ENCODE peak calls at places on chromosomes 2 and 18, in six cellular contexts. One of them, this sample, is unnamed.

GRCh38 chr2:85750509-85751299 is 3.1 kb upstream of the ATOH8 start:
- DNase-seq in mesothelial cell of epicardium: peak
- DNase-seq in ACHN: peak
- DNase-seq in HT-29: peak
- DNase-seq in NCI-H1092: no peak
- DNase-seq in activated naive CD4-positive, alpha-beta T cell treated with anti-CD3 and anti-CD28 coated beads, Interleukin-2, amount 50 U/mL, for 72 hours: peak
- DNase-seq in this sample: peak

GRCh38 chr18:2146092-2146491 is 425.2 kb downstream of the METTL4 start:
- DNase-seq in mesothelial cell of epicardium: no peak
- DNase-seq in ACHN: no peak
- DNase-seq in HT-29: no peak
- DNase-seq in NCI-H1092: no peak
- DNase-seq in activated naive CD4-positive, alpha-beta T cell treated with anti-CD3 and anti-CD28 coated beads, Interleukin-2, amount 50 U/mL, for 72 hours: no peak
- DNase-seq in this sample: no peak

GRCh38 chr2:118169359-118170005 is 81.2 kb downstream of the INSIG2 start:
- DNase-seq in mesothelial cell of epicardium: no peak
- DNase-seq in ACHN: no peak
- DNase-seq in HT-29: peak
- DNase-seq in NCI-H1092: no peak
- DNase-seq in activated naive CD4-positive, alpha-beta T cell treated with anti-CD3 and anti-CD28 coated beads, Interleukin-2, amount 50 U/mL, for 72 hours: no peak
- DNase-seq in this sample: peak

GRCh38 chr2:941811-942360 is 8.8 kb upstream of the SNTG2 start:
- DNase-seq in mesothelial cell of epicardium: no peak
- DNase-seq in ACHN: no peak
- DNase-seq in HT-29: no peak
- DNase-seq in NCI-H1092: no peak
- DNase-seq in activated naive CD4-positive, alpha-beta T cell treated with anti-CD3 and anti-CD28 coated beads, Interleukin-2, amount 50 U/mL, for 72 hours: no peak
- DNase-seq in this sample: no peak

GRCh38 chr2:219118504-219118903 is 42.1 kb downstream of the NHEJ1 start:
- DNase-seq in mesothelial cell of epicardium: no peak
- DNase-seq in ACHN: no peak
- DNase-seq in HT-29: no peak
- DNase-seq in NCI-H1092: no peak
- DNase-seq in activated naive CD4-positive, alpha-beta T cell treated with anti-CD3 and anti-CD28 coated beads, Interleukin-2, amount 50 U/mL, for 72 hours: no peak
- DNase-seq in this sample: no peak

GRCh38 chr2:26534098-26534864 is 56.4 kb upstream of the OTOF start:
- DNase-seq in mesothelial cell of epicardium: no peak
- DNase-seq in ACHN: no peak
- DNase-seq in HT-29: no peak
- DNase-seq in NCI-H1092: no peak
- DNase-seq in activated naive CD4-positive, alpha-beta T cell treated with anti-CD3 and anti-CD28 coated beads, Interleukin-2, amount 50 U/mL, for 72 hours: no peak
- DNase-seq in this sample: no peak

GRCh38 chr2:21728133-21728532 is 604.4 kb downstream of the TDRD15 start:
- DNase-seq in mesothelial cell of epicardium: no peak
- DNase-seq in ACHN: no peak
- DNase-seq in HT-29: no peak
- DNase-seq in NCI-H1092: no peak
- DNase-seq in activated naive CD4-positive, alpha-beta T cell treated with anti-CD3 and anti-CD28 coated beads, Interleukin-2, amount 50 U/mL, for 72 hours: no peak
- DNase-seq in this sample: no peak

GRCh38 chr2:218260742-218261423 is at the start of gene GPBAR1:
- DNase-seq in mesothelial cell of epicardium: no peak
- DNase-seq in ACHN: peak
- DNase-seq in HT-29: peak
- DNase-seq in NCI-H1092: no peak
- DNase-seq in activated naive CD4-positive, alpha-beta T cell treated with anti-CD3 and anti-CD28 coated beads, Interleukin-2, amount 50 U/mL, for 72 hours: no peak
- DNase-seq in this sample: no peak

GRCh38 chr2:75288760-75289159 is 89.4 kb upstream of the TACR1 start:
- DNase-seq in mesothelial cell of epicardium: no peak
- DNase-seq in ACHN: no peak
- DNase-seq in HT-29: no peak
- DNase-seq in NCI-H1092: no peak
- DNase-seq in activated naive CD4-positive, alpha-beta T cell treated with anti-CD3 and anti-CD28 coated beads, Interleukin-2, amount 50 U/mL, for 72 hours: no peak
- DNase-seq in this sample: no peak

GRCh38 chr2:217402622-217403383 is 542.9 kb upstream of the TNP1 start:
- DNase-seq in mesothelial cell of epicardium: peak
- DNase-seq in ACHN: no peak
- DNase-seq in HT-29: peak
- DNase-seq in NCI-H1092: no peak
- DNase-seq in activated naive CD4-positive, alpha-beta T cell treated with anti-CD3 and anti-CD28 coated beads, Interleukin-2, amount 50 U/mL, for 72 hours: no peak
- DNase-seq in this sample: no peak

GRCh38 chr18:55489742-55490055 is 98.3 kb downstream of the TCF4 start:
- DNase-seq in mesothelial cell of epicardium: no peak
- DNase-seq in ACHN: no peak
- DNase-seq in HT-29: no peak
- DNase-seq in NCI-H1092: peak
- DNase-seq in activated naive CD4-positive, alpha-beta T cell treated with anti-CD3 and anti-CD28 coated beads, Interleukin-2, amount 50 U/mL, for 72 hours: peak
- DNase-seq in this sample: no peak

GRCh38 chr2:99488999-99489757 is 639 bp downstream of the REV1 start:
- DNase-seq in mesothelial cell of epicardium: peak
- DNase-seq in ACHN: peak
- DNase-seq in HT-29: peak
- DNase-seq in NCI-H1092: no peak
- DNase-seq in activated naive CD4-positive, alpha-beta T cell treated with anti-CD3 and anti-CD28 coated beads, Interleukin-2, amount 50 U/mL, for 72 hours: peak
- DNase-seq in this sample: peak

GRCh38 chr2:99537910-99538485 is 48.2 kb upstream of the REV1 start:
- DNase-seq in mesothelial cell of epicardium: no peak
- DNase-seq in ACHN: no peak
- DNase-seq in HT-29: no peak
- DNase-seq in NCI-H1092: no peak
- DNase-seq in activated naive CD4-positive, alpha-beta T cell treated with anti-CD3 and anti-CD28 coated beads, Interleukin-2, amount 50 U/mL, for 72 hours: no peak
- DNase-seq in this sample: no peak

GRCh38 chr2:8629402-8629801 is 52.5 kb upstream of the ID2 start:
- DNase-seq in mesothelial cell of epicardium: no peak
- DNase-seq in ACHN: no peak
- DNase-seq in HT-29: no peak
- DNase-seq in NCI-H1092: no peak
- DNase-seq in activated naive CD4-positive, alpha-beta T cell treated with anti-CD3 and anti-CD28 coated beads, Interleukin-2, amount 50 U/mL, for 72 hours: no peak
- DNase-seq in this sample: no peak

GRCh38 chr2:169693344-169693743 is 861 bp downstream of the CFAP210 start:
- DNase-seq in mesothelial cell of epicardium: no peak
- DNase-seq in ACHN: peak
- DNase-seq in HT-29: peak
- DNase-seq in NCI-H1092: no peak
- DNase-seq in activated naive CD4-positive, alpha-beta T cell treated with anti-CD3 and anti-CD28 coated beads, Interleukin-2, amount 50 U/mL, for 72 hours: no peak
- DNase-seq in this sample: no peak

GRCh38 chr18:8982416-8983183 is 119.9 kb upstream of the NDUFV2 start:
- DNase-seq in mesothelial cell of epicardium: no peak
- DNase-seq in ACHN: peak
- DNase-seq in HT-29: peak
- DNase-seq in NCI-H1092: no peak
- DNase-seq in activated naive CD4-positive, alpha-beta T cell treated with anti-CD3 and anti-CD28 coated beads, Interleukin-2, amount 50 U/mL, for 72 hours: no peak
- DNase-seq in this sample: no peak

GRCh38 chr2:169637620-169638019 is 53.5 kb downstream of the PPIG start:
- DNase-seq in mesothelial cell of epicardium: no peak
- DNase-seq in ACHN: no peak
- DNase-seq in HT-29: no peak
- DNase-seq in NCI-H1092: no peak
- DNase-seq in activated naive CD4-positive, alpha-beta T cell treated with anti-CD3 and anti-CD28 coated beads, Interleukin-2, amount 50 U/mL, for 72 hours: no peak
- DNase-seq in this sample: no peak

GRCh38 chr18:76968073-76968472 is 145.7 kb downstream of the ZNF236 start:
- DNase-seq in mesothelial cell of epicardium: no peak
- DNase-seq in ACHN: no peak
- DNase-seq in HT-29: no peak
- DNase-seq in NCI-H1092: no peak
- DNase-seq in activated naive CD4-positive, alpha-beta T cell treated with anti-CD3 and anti-CD28 coated beads, Interleukin-2, amount 50 U/mL, for 72 hours: no peak
- DNase-seq in this sample: no peak

GRCh38 chr18:31954349-31954748 is 11.4 kb upstream of the TRAPPC8 start:
- DNase-seq in mesothelial cell of epicardium: no peak
- DNase-seq in ACHN: no peak
- DNase-seq in HT-29: peak
- DNase-seq in NCI-H1092: no peak
- DNase-seq in activated naive CD4-positive, alpha-beta T cell treated with anti-CD3 and anti-CD28 coated beads, Interleukin-2, amount 50 U/mL, for 72 hours: no peak
- DNase-seq in this sample: no peak

GRCh38 chr2:234632527-234633391 is 135.9 kb upstream of the ARL4C start:
- DNase-seq in mesothelial cell of epicardium: no peak
- DNase-seq in ACHN: no peak
- DNase-seq in HT-29: no peak
- DNase-seq in NCI-H1092: no peak
- DNase-seq in activated naive CD4-positive, alpha-beta T cell treated with anti-CD3 and anti-CD28 coated beads, Interleukin-2, amount 50 U/mL, for 72 hours: no peak
- DNase-seq in this sample: no peak

GRCh38 chr2:69911985-69912563 is 2.8 kb upstream of the MXD1 start:
- DNase-seq in mesothelial cell of epicardium: no peak
- DNase-seq in ACHN: peak
- DNase-seq in HT-29: peak
- DNase-seq in NCI-H1092: peak
- DNase-seq in activated naive CD4-positive, alpha-beta T cell treated with anti-CD3 and anti-CD28 coated beads, Interleukin-2, amount 50 U/mL, for 72 hours: no peak
- DNase-seq in this sample: no peak

GRCh38 chr2:33765122-33765521 is 166.0 kb upstream of the FAM98A start:
- DNase-seq in mesothelial cell of epicardium: no peak
- DNase-seq in ACHN: no peak
- DNase-seq in HT-29: no peak
- DNase-seq in NCI-H1092: no peak
- DNase-seq in activated naive CD4-positive, alpha-beta T cell treated with anti-CD3 and anti-CD28 coated beads, Interleukin-2, amount 50 U/mL, for 72 hours: no peak
- DNase-seq in this sample: no peak

GRCh38 chr18:13578400-13578799 is 148.0 kb downstream of the FAM210A start:
- DNase-seq in mesothelial cell of epicardium: no peak
- DNase-seq in ACHN: no peak
- DNase-seq in HT-29: no peak
- DNase-seq in NCI-H1092: no peak
- DNase-seq in activated naive CD4-positive, alpha-beta T cell treated with anti-CD3 and anti-CD28 coated beads, Interleukin-2, amount 50 U/mL, for 72 hours: no peak
- DNase-seq in this sample: no peak

GRCh38 chr2:88303865-88304264 is 133.7 kb downstream of the THNSL2 start:
- DNase-seq in mesothelial cell of epicardium: no peak
- DNase-seq in ACHN: no peak
- DNase-seq in HT-29: no peak
- DNase-seq in NCI-H1092: no peak
- DNase-seq in activated naive CD4-positive, alpha-beta T cell treated with anti-CD3 and anti-CD28 coated beads, Interleukin-2, amount 50 U/mL, for 72 hours: no peak
- DNase-seq in this sample: no peak

GRCh38 chr2:226766352-226767055 is 33.1 kb downstream of the IRS1 start:
- DNase-seq in mesothelial cell of epicardium: no peak
- DNase-seq in ACHN: no peak
- DNase-seq in HT-29: no peak
- DNase-seq in NCI-H1092: no peak
- DNase-seq in activated naive CD4-positive, alpha-beta T cell treated with anti-CD3 and anti-CD28 coated beads, Interleukin-2, amount 50 U/mL, for 72 hours: no peak
- DNase-seq in this sample: no peak

GRCh38 chr2:150292807-150293206 is 194.7 kb downstream of the RND3 start:
- DNase-seq in mesothelial cell of epicardium: no peak
- DNase-seq in ACHN: no peak
- DNase-seq in HT-29: no peak
- DNase-seq in NCI-H1092: no peak
- DNase-seq in activated naive CD4-positive, alpha-beta T cell treated with anti-CD3 and anti-CD28 coated beads, Interleukin-2, amount 50 U/mL, for 72 hours: no peak
- DNase-seq in this sample: no peak

GRCh38 chr2:64165696-64166095 is 21.5 kb upstream of the PELI1 start:
- DNase-seq in mesothelial cell of epicardium: no peak
- DNase-seq in ACHN: no peak
- DNase-seq in HT-29: no peak
- DNase-seq in NCI-H1092: no peak
- DNase-seq in activated naive CD4-positive, alpha-beta T cell treated with anti-CD3 and anti-CD28 coated beads, Interleukin-2, amount 50 U/mL, for 72 hours: no peak
- DNase-seq in this sample: no peak

GRCh38 chr2:150028337-150028736 is 440.8 kb upstream of the MMADHC start:
- DNase-seq in mesothelial cell of epicardium: no peak
- DNase-seq in ACHN: no peak
- DNase-seq in HT-29: no peak
- DNase-seq in NCI-H1092: no peak
- DNase-seq in activated naive CD4-positive, alpha-beta T cell treated with anti-CD3 and anti-CD28 coated beads, Interleukin-2, amount 50 U/mL, for 72 hours: no peak
- DNase-seq in this sample: no peak

GRCh38 chr2:235666240-235666781 is 172.5 kb downstream of the AGAP1 start:
- DNase-seq in mesothelial cell of epicardium: no peak
- DNase-seq in ACHN: peak
- DNase-seq in HT-29: peak
- DNase-seq in NCI-H1092: peak
- DNase-seq in activated naive CD4-positive, alpha-beta T cell treated with anti-CD3 and anti-CD28 coated beads, Interleukin-2, amount 50 U/mL, for 72 hours: no peak
- DNase-seq in this sample: no peak

GRCh38 chr2:1910562-1911256 is 166.4 kb upstream of the PXDN start:
- DNase-seq in mesothelial cell of epicardium: no peak
- DNase-seq in ACHN: no peak
- DNase-seq in HT-29: peak
- DNase-seq in NCI-H1092: no peak
- DNase-seq in activated naive CD4-positive, alpha-beta T cell treated with anti-CD3 and anti-CD28 coated beads, Interleukin-2, amount 50 U/mL, for 72 hours: no peak
- DNase-seq in this sample: no peak

This sample was measured in activated CD8-positive, alpha-beta memory T cell treated with anti-CD3 and anti-CD28 coated beads, Interleukin-2, amount 10 ng/mL, durations not matched to agents 7 days and 5 days.